ENCODE peak calls at places on chromosome 13, in five cellular contexts. F is cardiac muscle cell, D is endothelial cell, S is GM23338, V is fibroblast of the aortic adventitia. W is an unnamed sample.
A peak's percentile ranks its signal among the peaks of the same experiment; 100 is the strongest.

GRCh38 chr13:100646030-100646673 is 28.4 kb downstream of the TMTC4 start:
- DNase-seq in F (peak; percentile 58), D (peak; percentile 51), S (peak; percentile 76), V (peak; percentile 31), W (peak; percentile 61)

GRCh38 chr13:26541041-26541440 is 16.4 kb upstream of the WASF3 start:
- DNase-seq in F (no peak), D (no peak), S (no peak), V (no peak), W (no peak)

GRCh38 chr13:103063376-103063775 is 2.8 kb downstream of the SLC10A2 start:
- DNase-seq in F (no peak), D (no peak), S (no peak), V (no peak), W (no peak)

GRCh38 chr13:29713841-29714240 is 118.4 kb upstream of the SLC7A1 start:
- DNase-seq in F (no peak), D (no peak), S (peak; percentile 57), V (no peak), W (no peak)

GRCh38 chr13:18921063-18921462 is 260.6 kb downstream of the TUBA3C start:
- DNase-seq in F (no peak), D (no peak), S (no peak), V (no peak), W (no peak)

GRCh38 chr13:25493930-25494707 is 122.3 kb downstream of the ATP8A2 start:
- DNase-seq in F (no peak), D (peak; percentile 11), S (peak; percentile 48), V (no peak), W (no peak)

GRCh38 chr13:48201044-48201443 is 32.0 kb upstream of the ITM2B start:
- DNase-seq in F (no peak), D (no peak), S (no peak), V (no peak), W (no peak)

GRCh38 chr13:27374650-27375049 is 49.8 kb upstream of the GTF3A start:
- DNase-seq in F (peak; percentile 86), D (peak; percentile 67), S (peak; percentile 89), V (peak; percentile 87), W (peak; percentile 63)

GRCh38 chr13:110636053-110636475 is 20.7 kb downstream of the NAXD start:
- DNase-seq in F (no peak), D (no peak), S (no peak), V (no peak), W (no peak)

DNA sequence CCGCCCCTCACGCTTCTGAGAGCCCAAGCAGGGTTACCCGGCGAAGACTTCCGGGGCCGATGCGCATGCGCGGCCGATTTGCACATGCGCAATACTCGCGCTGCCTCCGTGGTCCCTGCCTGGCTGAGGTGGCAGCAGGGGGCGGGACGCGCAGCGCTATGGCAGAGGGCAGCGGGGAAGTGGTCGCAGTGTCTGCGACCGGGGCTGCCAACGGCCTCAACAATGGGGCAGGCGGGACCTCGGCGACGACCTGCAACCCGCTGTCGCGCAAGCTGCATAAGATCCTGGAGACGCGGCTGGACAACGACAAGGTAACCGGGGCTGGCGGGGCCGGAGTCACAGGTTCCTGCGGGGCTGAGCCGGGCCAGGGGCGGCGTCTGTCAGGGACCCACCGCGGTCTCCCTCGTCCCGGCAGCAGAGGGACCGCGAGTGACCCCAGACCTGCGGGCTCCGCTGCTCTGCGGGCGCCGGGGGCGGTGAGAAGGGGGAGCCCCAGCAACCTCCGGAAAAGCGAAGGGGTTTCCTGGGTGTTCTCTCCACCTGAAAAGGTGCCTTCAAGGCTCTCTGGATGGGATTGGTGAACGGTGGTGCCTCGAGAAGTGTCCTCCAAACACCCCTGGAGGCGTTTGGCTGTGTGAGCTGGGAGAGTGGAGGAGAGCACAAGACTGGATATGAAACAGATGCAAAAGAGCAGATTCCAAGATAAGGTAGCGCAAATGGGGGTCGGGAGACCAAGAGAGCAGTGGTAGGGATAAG is at the start of gene COG6:
- DNase-seq in F (peak; percentile 86), D (peak; percentile 98), S (peak; percentile 93), V (peak; percentile 86), W (peak; percentile 95)
- TF ChIP-seq CTCF in F (peak; percentile 14), D (no peak), S (no peak), V (no peak), W (no peak)

GRCh38 chr13:113862191-113862765 is 1.6 kb downstream of the GAS6 start:
- DNase-seq in F (no peak), D (no peak), S (no peak), V (no peak), W (no peak)
- TF ChIP-seq CTCF in F (no peak), D (no peak), S (no peak), V (no peak), W (no peak)

DNA sequence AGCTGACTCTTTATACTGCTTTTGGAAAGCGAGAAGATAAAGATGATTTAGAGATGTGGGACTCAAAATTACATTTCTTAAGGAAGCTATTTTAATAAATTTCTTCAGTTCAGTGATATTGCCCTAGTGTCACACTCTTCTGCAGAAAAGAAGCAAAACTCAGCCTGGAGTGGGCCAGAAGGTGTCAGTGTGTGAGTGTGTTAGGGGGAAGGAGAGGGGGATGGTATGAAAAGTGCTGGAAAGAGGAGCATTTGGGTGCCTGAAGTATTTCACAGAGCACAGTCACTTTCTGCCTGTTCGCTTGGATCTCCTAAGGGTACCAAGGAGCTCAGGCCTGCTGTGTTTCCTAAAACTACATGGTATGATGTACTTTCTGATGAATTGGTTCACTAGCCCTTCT is 84.5 kb upstream of the FRY start:
- DNase-seq in F (no peak), D (no peak), S (no peak), V (no peak), W (no peak)
- TF ChIP-seq CTCF in F (no peak), D (no peak), S (no peak), V (no peak), W (no peak)

GRCh38 chr13:55517312-55517711 is 1623.4 kb upstream of the PRR20A start:
- DNase-seq in F (no peak), D (peak; percentile 6), S (peak; percentile 54), V (no peak), W (no peak)
- TF ChIP-seq CTCF in F (no peak), D (peak; percentile 31), S (peak; percentile 90), V (no peak), W (peak; percentile 29)

DNA sequence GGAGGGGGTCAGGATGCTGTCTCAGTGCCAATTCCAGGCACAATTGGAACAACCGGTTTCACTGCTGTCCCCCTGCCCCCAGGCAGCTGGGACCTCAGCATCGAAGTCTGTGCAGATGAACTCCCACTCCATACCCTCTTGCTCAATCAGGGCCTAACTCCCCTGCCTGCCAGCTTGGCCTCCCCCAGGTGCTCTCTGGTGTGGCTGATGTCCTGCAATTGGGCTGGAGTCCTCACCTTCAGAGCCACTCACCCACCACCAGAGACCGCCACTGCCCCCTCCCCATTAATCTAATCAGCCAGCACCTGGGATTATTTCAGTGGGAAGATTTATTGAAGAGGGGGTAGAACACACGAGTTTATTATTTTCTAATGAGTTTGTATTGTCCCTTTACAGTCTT is 118.8 kb downstream of the MIPEP start:
- DNase-seq in F (no peak), D (no peak), S (peak; percentile 61), V (no peak), W (no peak)
- TF ChIP-seq CTCF in F (no peak), D (no peak), S (peak; percentile 66), V (no peak), W (no peak)

W was measured in glutamatergic neuron.